ENCODE peak calls at places on chromosomes 7 and 10, in six cellular contexts. F is brain microvascular endothelial cell; U is HT1080; B is stimulated activated CD8-positive, alpha-beta memory T cell treated with anti-CD3 and anti-CD28 coated beads, Interleukin-4, amount 100 ng/mL, for 48 hours; X is mammary epithelial cell; O is GM12892. R is an unnamed sample.

GRCh38 chr7:158358926-158359645 is 228.5 kb downstream of the PTPRN2 start:
- DNase-seq in B (no peak), O (no peak), U (no peak), X (no peak), F (no peak), R (no peak)

GRCh38 chr10:79385804-79386531 is 38.7 kb downstream of the PPIF start:
- DNase-seq in U (no peak), X (no peak), F (no peak), O (no peak), B (peak), R (no peak)

GRCh38 chr7:135831451-135832220 is 83.0 kb upstream of the FAM180A start:
- DNase-seq in F (no peak), X (no peak), B (no peak), O (no peak), U (peak), R (no peak)

GRCh38 chr10:621500-621899 is 68.0 kb downstream of the DIP2C start:
- DNase-seq in X (no peak), U (no peak), O (no peak), F (no peak), B (no peak), R (no peak)

GRCh38 chr7:135758531-135758932 is 9.9 kb upstream of the FAM180A start:
- DNase-seq in X (peak), O (no peak), U (peak), B (no peak), F (peak), R (no peak)

GRCh38 chr7:16594061-16594460 is 51.5 kb downstream of the ANKMY2 start:
- DNase-seq in X (no peak), B (no peak), F (peak), O (no peak), U (peak), R (no peak)

GRCh38 chr10:70074147-70074546 is 21.5 kb downstream of the MACROH2A2 start:
- DNase-seq in O (no peak), U (no peak), X (no peak), F (no peak), B (no peak), R (no peak)

GRCh38 chr7:47329320-47329926 is 252.5 kb downstream of the TNS3 start:
- DNase-seq in U (no peak), B (no peak), X (no peak), F (peak), O (no peak), R (no peak)

GRCh38 chr10:62648941-62649340 is 155.6 kb upstream of the ADO start:
- DNase-seq in F (no peak), O (no peak), X (no peak), U (no peak), B (no peak), R (no peak)

GRCh38 chr7:142319970-142320369 is 62.1 kb upstream of the PRSS58 start:
- DNase-seq in O (no peak), X (no peak), B (peak), F (no peak), U (no peak), R (no peak)

GRCh38 chr10:122126763-122127659 is 138.0 kb downstream of the TACC2 start:
- DNase-seq in O (no peak), B (no peak), F (peak), U (peak), X (peak), R (no peak)

GRCh38 chr7:81111358-81111757 is 192.5 kb upstream of the SEMA3C start:
- DNase-seq in B (no peak), O (no peak), F (peak), U (peak), X (peak), R (no peak)

GRCh38 chr10:6592080-6592479 is 12.0 kb upstream of the PRKCQ start:
- DNase-seq in O (no peak), X (no peak), B (no peak), U (no peak), F (no peak), R (no peak)

GRCh38 chr10:11898033-11898371 is 74.8 kb downstream of the PROSER2 start:
- DNase-seq in F (no peak), U (no peak), O (no peak), X (no peak), B (no peak), R (no peak)

GRCh38 chr10:77946084-77946483 is 19.5 kb upstream of the DLG5 start:
- DNase-seq in X (no peak), O (no peak), U (peak), F (no peak), B (no peak), R (no peak)

GRCh38 chr7:100895701-100895955 is at the start of gene ACHE:
- DNase-seq in U (no peak), X (no peak), F (no peak), O (no peak), B (no peak), R (no peak)

GRCh38 chr7:156703209-156703608 is 62.6 kb downstream of the RNF32 start:
- DNase-seq in U (no peak), X (no peak), B (no peak), F (no peak), O (no peak), R (no peak)

R was measured in germinal center.